ENCODE peak calls at places on chromosomes 16 and 17, in five cellular contexts. One of them, this sample, is unnamed.

GRCh38 chr16:88088161-88088581 is 136.9 kb downstream of the BANP start:
- DNase-seq in HTR-8/SVneo: no peak
- DNase-seq in stromal cell of bone marrow: no peak
- DNase-seq in posterior cingulate gyrus: peak
- DNase-seq in OCI-M1: no peak
- DNase-seq in this sample: no peak

GRCh38 chr16:81327483-81328196 is 12.9 kb downstream of the GAN start:
- DNase-seq in stromal cell of bone marrow: no peak
- DNase-seq in OCI-M1: no peak
- DNase-seq in posterior cingulate gyrus: no peak
- DNase-seq in HTR-8/SVneo: no peak
- DNase-seq in this sample: no peak

GRCh38 chr17:80289631-80290030 is 29.0 kb downstream of the RNF213 start:
- DNase-seq in OCI-M1: no peak
- DNase-seq in HTR-8/SVneo: no peak
- DNase-seq in stromal cell of bone marrow: no peak
- DNase-seq in posterior cingulate gyrus: peak
- DNase-seq in this sample: peak

GRCh38 chr16:27470567-27471431 is 68.8 kb downstream of the IL21R start:
- DNase-seq in stromal cell of bone marrow: peak
- DNase-seq in HTR-8/SVneo: peak
- DNase-seq in posterior cingulate gyrus: peak
- DNase-seq in OCI-M1: no peak
- DNase-seq in this sample: no peak

GRCh38 chr17:46157443-46158107 is 35.7 kb downstream of the KANSL1 start:
- DNase-seq in stromal cell of bone marrow: peak
- DNase-seq in HTR-8/SVneo: no peak
- DNase-seq in OCI-M1: no peak
- DNase-seq in posterior cingulate gyrus: no peak
- DNase-seq in this sample: no peak

GRCh38 chr16:11015607-11016006 is 71.2 kb downstream of the CLEC16A start:
- DNase-seq in stromal cell of bone marrow: no peak
- DNase-seq in HTR-8/SVneo: no peak
- DNase-seq in posterior cingulate gyrus: no peak
- DNase-seq in OCI-M1: no peak
- DNase-seq in this sample: no peak

GRCh38 chr17:41813039-41813680 is 356 bp downstream of the FKBP10 start:
- DNase-seq in HTR-8/SVneo: no peak
- DNase-seq in OCI-M1: no peak
- DNase-seq in stromal cell of bone marrow: no peak
- DNase-seq in posterior cingulate gyrus: no peak
- DNase-seq in this sample: no peak

GRCh38 chr17:55833311-55833710 is 82.5 kb downstream of the PCTP start:
- DNase-seq in posterior cingulate gyrus: no peak
- DNase-seq in stromal cell of bone marrow: peak
- DNase-seq in OCI-M1: peak
- DNase-seq in HTR-8/SVneo: no peak
- DNase-seq in this sample: peak

GRCh38 chr17:4772235-4772613 is 538 bp downstream of the TM4SF5 start:
- DNase-seq in stromal cell of bone marrow: no peak
- DNase-seq in posterior cingulate gyrus: no peak
- DNase-seq in OCI-M1: no peak
- DNase-seq in HTR-8/SVneo: no peak
- DNase-seq in this sample: no peak

GRCh38 chr17:2398655-2399571 is 1.9 kb downstream of the MNT start:
- DNase-seq in posterior cingulate gyrus: peak
- DNase-seq in HTR-8/SVneo: peak
- DNase-seq in stromal cell of bone marrow: peak
- DNase-seq in OCI-M1: peak
- DNase-seq in this sample: peak

GRCh38 chr17:37725021-37725585 is 19.8 kb downstream of the HNF1B start:
- DNase-seq in posterior cingulate gyrus: no peak
- DNase-seq in HTR-8/SVneo: no peak
- DNase-seq in OCI-M1: peak
- DNase-seq in stromal cell of bone marrow: no peak
- DNase-seq in this sample: no peak

GRCh38 chr16:69725480-69726312 is 664 bp downstream of the NQO1 start:
- DNase-seq in posterior cingulate gyrus: no peak
- DNase-seq in HTR-8/SVneo: no peak
- DNase-seq in OCI-M1: no peak
- DNase-seq in stromal cell of bone marrow: no peak
- DNase-seq in this sample: no peak

GRCh38 chr17:7293821-7294613 is 422 bp downstream of the YBX2 start:
- DNase-seq in stromal cell of bone marrow: no peak
- DNase-seq in OCI-M1: peak
- DNase-seq in HTR-8/SVneo: no peak
- DNase-seq in posterior cingulate gyrus: peak
- DNase-seq in this sample: peak

GRCh38 chr16:80806957-80807356 is 2.6 kb upstream of the CDYL2 start:
- DNase-seq in posterior cingulate gyrus: no peak
- DNase-seq in stromal cell of bone marrow: peak
- DNase-seq in HTR-8/SVneo: peak
- DNase-seq in OCI-M1: no peak
- DNase-seq in this sample: peak

GRCh38 chr16:88380099-88380498 is 2.7 kb upstream of the ZNF469 start:
- DNase-seq in posterior cingulate gyrus: peak
- DNase-seq in OCI-M1: no peak
- DNase-seq in stromal cell of bone marrow: no peak
- DNase-seq in HTR-8/SVneo: no peak
- DNase-seq in this sample: no peak

GRCh38 chr17:48179071-48179945 is 71.7 kb downstream of the SNX11 start:
- DNase-seq in stromal cell of bone marrow: no peak
- DNase-seq in HTR-8/SVneo: no peak
- DNase-seq in posterior cingulate gyrus: no peak
- DNase-seq in OCI-M1: no peak
- DNase-seq in this sample: no peak

GRCh38 chr17:74842146-74842598 is 17.5 kb downstream of the GRIN2C start:
- DNase-seq in HTR-8/SVneo: peak
- DNase-seq in posterior cingulate gyrus: peak
- DNase-seq in OCI-M1: no peak
- DNase-seq in stromal cell of bone marrow: no peak
- DNase-seq in this sample: no peak

GRCh38 chr16:383326-384020 is 1.7 kb upstream of the PGAP6 start:
- DNase-seq in stromal cell of bone marrow: no peak
- DNase-seq in OCI-M1: no peak
- DNase-seq in posterior cingulate gyrus: no peak
- DNase-seq in HTR-8/SVneo: no peak
- DNase-seq in this sample: no peak

GRCh38 chr16:70779361-70779760 is 21.6 kb downstream of the VAC14 start:
- DNase-seq in posterior cingulate gyrus: no peak
- DNase-seq in HTR-8/SVneo: no peak
- DNase-seq in OCI-M1: no peak
- DNase-seq in stromal cell of bone marrow: no peak
- DNase-seq in this sample: no peak

GRCh38 chr17:45431531-45432404 is 902 bp downstream of the ARHGAP27 start:
- DNase-seq in stromal cell of bone marrow: peak
- DNase-seq in posterior cingulate gyrus: peak
- DNase-seq in HTR-8/SVneo: peak
- DNase-seq in OCI-M1: peak
- DNase-seq in this sample: peak

GRCh38 chr17:68511671-68512246 is 471 bp upstream of the PRKAR1A start:
- DNase-seq in posterior cingulate gyrus: peak
- DNase-seq in stromal cell of bone marrow: no peak
- DNase-seq in HTR-8/SVneo: peak
- DNase-seq in OCI-M1: peak
- DNase-seq in this sample: no peak

GRCh38 chr17:68909066-68909465 is 46.1 kb downstream of the ABCA8 start:
- DNase-seq in OCI-M1: peak
- DNase-seq in HTR-8/SVneo: peak
- DNase-seq in stromal cell of bone marrow: peak
- DNase-seq in posterior cingulate gyrus: no peak
- DNase-seq in this sample: peak

GRCh38 chr17:46772013-46772878 is 46.2 kb downstream of the WNT3 start:
- DNase-seq in stromal cell of bone marrow: no peak
- DNase-seq in OCI-M1: no peak
- DNase-seq in posterior cingulate gyrus: peak
- DNase-seq in HTR-8/SVneo: peak
- DNase-seq in this sample: peak

GRCh38 chr16:57743886-57744645 is 8.5 kb downstream of the KATNB1 start:
- DNase-seq in stromal cell of bone marrow: no peak
- DNase-seq in OCI-M1: no peak
- DNase-seq in posterior cingulate gyrus: peak
- DNase-seq in HTR-8/SVneo: no peak
- DNase-seq in this sample: no peak

GRCh38 chr17:79981661-79982101 is 54.0 kb downstream of the TBC1D16 start:
- DNase-seq in OCI-M1: no peak
- DNase-seq in HTR-8/SVneo: no peak
- DNase-seq in stromal cell of bone marrow: no peak
- DNase-seq in posterior cingulate gyrus: peak
- DNase-seq in this sample: no peak

GRCh38 chr17:27596571-27597187 is 34.3 kb upstream of the LGALS9 start:
- DNase-seq in HTR-8/SVneo: no peak
- DNase-seq in posterior cingulate gyrus: no peak
- DNase-seq in OCI-M1: no peak
- DNase-seq in stromal cell of bone marrow: no peak
- DNase-seq in this sample: no peak

This sample was measured in KBM-7.